ENCODE peak calls at places on chromosomes 12 and 14, in eight cellular contexts. One of them, this sample, is unnamed.

GRCh38 chr14:24411468-24412454 is 13.0 kb downstream of the NYNRIN start:
- DNase-seq in psoas muscle: no peak
- DNase-seq in PC-9: no peak
- DNase-seq in neuronal stem cell: peak; percentile 23
- DNase-seq in breast epithelium: no peak
- DNase-seq in gastrocnemius medialis: no peak
- DNase-seq in ovary: peak; percentile 42
- DNase-seq in RWPE2: no peak
- DNase-seq in this sample: no peak

GRCh38 chr12:47717443-47718193 is 7.7 kb downstream of the ENDOU start:
- DNase-seq in neuronal stem cell: peak; percentile 68
- DNase-seq in psoas muscle: peak; percentile 89
- DNase-seq in PC-9: peak; percentile 65
- DNase-seq in gastrocnemius medialis: peak; percentile 65
- DNase-seq in breast epithelium: peak; percentile 78
- DNase-seq in ovary: peak; percentile 81
- DNase-seq in RWPE2: no peak
- DNase-seq in this sample: peak; percentile 63

GRCh38 chr12:63276537-63277365 is 125.8 kb upstream of the AVPR1A start:
- DNase-seq in gastrocnemius medialis: no peak
- DNase-seq in neuronal stem cell: peak; percentile 40
- DNase-seq in PC-9: no peak
- DNase-seq in psoas muscle: no peak
- DNase-seq in RWPE2: no peak
- DNase-seq in ovary: no peak
- DNase-seq in breast epithelium: no peak
- DNase-seq in this sample: no peak

GRCh38 chr14:87434680-87435079 is 558.3 kb downstream of the GALC start:
- DNase-seq in ovary: no peak
- DNase-seq in PC-9: no peak
- DNase-seq in psoas muscle: no peak
- DNase-seq in RWPE2: no peak
- DNase-seq in neuronal stem cell: no peak
- DNase-seq in breast epithelium: no peak
- DNase-seq in gastrocnemius medialis: no peak
- DNase-seq in this sample: no peak

GRCh38 chr14:55847766-55848165 is 267.8 kb downstream of the KTN1 start:
- DNase-seq in PC-9: no peak
- DNase-seq in neuronal stem cell: no peak
- DNase-seq in breast epithelium: no peak
- DNase-seq in ovary: no peak
- DNase-seq in RWPE2: no peak
- DNase-seq in gastrocnemius medialis: no peak
- DNase-seq in psoas muscle: no peak
- DNase-seq in this sample: no peak

GRCh38 chr12:91746976-91747375 is 398.7 kb downstream of the BTG1 start:
- DNase-seq in RWPE2: no peak
- DNase-seq in ovary: no peak
- DNase-seq in psoas muscle: no peak
- DNase-seq in neuronal stem cell: no peak
- DNase-seq in breast epithelium: no peak
- DNase-seq in gastrocnemius medialis: no peak
- DNase-seq in PC-9: no peak
- DNase-seq in this sample: no peak

GRCh38 chr12:106301611-106302321 is 767 bp upstream of the TCP11L2 start:
- DNase-seq in RWPE2: no peak
- DNase-seq in psoas muscle: no peak
- DNase-seq in breast epithelium: peak; percentile 54
- DNase-seq in gastrocnemius medialis: peak; percentile 49
- DNase-seq in PC-9: peak; percentile 97
- DNase-seq in neuronal stem cell: peak; percentile 24
- DNase-seq in ovary: peak; percentile 80
- DNase-seq in this sample: peak; percentile 19

GRCh38 chr12:67991158-67991557 is 1.9 kb downstream of the IFNG-AS1 start:
- DNase-seq in PC-9: no peak
- DNase-seq in RWPE2: no peak
- DNase-seq in gastrocnemius medialis: no peak
- DNase-seq in breast epithelium: no peak
- DNase-seq in neuronal stem cell: no peak
- DNase-seq in psoas muscle: no peak
- DNase-seq in ovary: no peak
- DNase-seq in this sample: no peak

GRCh38 chr12:57434517-57435223 is at the start of gene INHBC:
- DNase-seq in neuronal stem cell: no peak
- DNase-seq in ovary: no peak
- DNase-seq in gastrocnemius medialis: no peak
- DNase-seq in psoas muscle: no peak
- DNase-seq in PC-9: no peak
- DNase-seq in RWPE2: no peak
- DNase-seq in breast epithelium: no peak
- DNase-seq in this sample: no peak

GRCh38 chr12:18998343-18999270 is 130.9 kb upstream of the PLEKHA5 start:
- DNase-seq in ovary: no peak
- DNase-seq in gastrocnemius medialis: no peak
- DNase-seq in psoas muscle: no peak
- DNase-seq in neuronal stem cell: no peak
- DNase-seq in PC-9: no peak
- DNase-seq in breast epithelium: no peak
- DNase-seq in RWPE2: no peak
- DNase-seq in this sample: no peak

GRCh38 chr12:87201598-87201997 is 827.6 kb downstream of the C12orf50 start:
- DNase-seq in RWPE2: no peak
- DNase-seq in ovary: no peak
- DNase-seq in PC-9: no peak
- DNase-seq in gastrocnemius medialis: no peak
- DNase-seq in psoas muscle: no peak
- DNase-seq in neuronal stem cell: no peak
- DNase-seq in breast epithelium: no peak
- DNase-seq in this sample: no peak

GRCh38 chr12:117333331-117334000 is 28.0 kb downstream of the NOS1 start:
- DNase-seq in gastrocnemius medialis: no peak
- DNase-seq in ovary: no peak
- DNase-seq in neuronal stem cell: peak; percentile 2
- DNase-seq in psoas muscle: no peak
- DNase-seq in PC-9: no peak
- DNase-seq in RWPE2: no peak
- DNase-seq in breast epithelium: no peak
- DNase-seq in this sample: no peak

GRCh38 chr14:22553445-22553844 is 35.6 kb downstream of the DAD1 start:
- DNase-seq in gastrocnemius medialis: no peak
- DNase-seq in PC-9: no peak
- DNase-seq in RWPE2: no peak
- DNase-seq in breast epithelium: no peak
- DNase-seq in psoas muscle: no peak
- DNase-seq in ovary: no peak
- DNase-seq in neuronal stem cell: no peak
- DNase-seq in this sample: no peak

GRCh38 chr14:71096947-71097346 is 189.7 kb downstream of the PCNX1 start:
- DNase-seq in breast epithelium: no peak
- DNase-seq in ovary: no peak
- DNase-seq in RWPE2: no peak
- DNase-seq in PC-9: no peak
- DNase-seq in psoas muscle: no peak
- DNase-seq in gastrocnemius medialis: no peak
- DNase-seq in neuronal stem cell: no peak
- DNase-seq in this sample: no peak

GRCh38 chr12:97575792-97576191 is 113.2 kb downstream of the RMST start:
- DNase-seq in PC-9: peak; percentile 66
- DNase-seq in RWPE2: no peak
- DNase-seq in breast epithelium: no peak
- DNase-seq in psoas muscle: no peak
- DNase-seq in gastrocnemius medialis: no peak
- DNase-seq in neuronal stem cell: no peak
- DNase-seq in ovary: no peak
- DNase-seq in this sample: no peak

DNA sequence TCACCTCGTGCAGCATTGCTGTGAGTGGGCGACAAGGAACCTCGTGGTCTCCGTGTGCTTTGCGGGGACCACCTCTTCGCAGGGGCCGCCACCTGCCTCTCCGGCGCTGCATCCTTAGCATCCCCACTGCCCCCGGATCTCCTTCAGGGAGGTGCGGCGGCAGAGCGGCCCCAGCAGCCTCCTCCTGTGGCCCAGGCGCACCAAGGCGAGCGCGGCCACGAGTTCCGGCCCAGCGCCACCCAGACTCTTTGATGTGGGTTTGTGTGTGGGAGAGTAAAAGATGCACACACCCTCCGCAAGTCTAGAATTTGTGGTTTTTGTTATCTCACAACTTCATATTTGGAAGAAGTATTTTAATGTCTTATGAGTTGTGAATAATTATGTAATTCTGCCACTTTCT is 118.8 kb upstream of the DIO3 start:
- DNase-seq in breast epithelium: no peak
- DNase-seq in RWPE2: no peak
- DNase-seq in ovary: peak; percentile 66
- DNase-seq in neuronal stem cell: no peak
- DNase-seq in psoas muscle: no peak
- DNase-seq in gastrocnemius medialis: no peak
- DNase-seq in PC-9: no peak
- DNase-seq in this sample: no peak
- H3K4me3 ChIP-seq in breast epithelium: no peak overlapping the region
- H3K4me3 ChIP-seq in RWPE2: no peak overlapping the region
- H3K4me3 ChIP-seq in ovary: no peak overlapping the region
- H3K4me3 ChIP-seq in neuronal stem cell: no peak overlapping the region
- H3K4me3 ChIP-seq in psoas muscle: no peak overlapping the region
- H3K4me3 ChIP-seq in gastrocnemius medialis: no peak overlapping the region
- H3K4me3 ChIP-seq in PC-9: no peak overlapping the region
- H3K4me3 ChIP-seq in this sample: no peak overlapping the region

GRCh38 chr14:102055181-102055901 is 31.5 kb downstream of the HSP90AA1 start:
- DNase-seq in breast epithelium: no peak
- DNase-seq in psoas muscle: peak; percentile 57
- DNase-seq in neuronal stem cell: no peak
- DNase-seq in PC-9: peak; percentile 98
- DNase-seq in ovary: no peak
- DNase-seq in gastrocnemius medialis: no peak
- DNase-seq in RWPE2: peak; percentile 80
- DNase-seq in this sample: no peak

GRCh38 chr14:102050625-102051024 is 36.2 kb downstream of the HSP90AA1 start:
- DNase-seq in neuronal stem cell: no peak
- DNase-seq in psoas muscle: peak; percentile 77
- DNase-seq in breast epithelium: no peak
- DNase-seq in gastrocnemius medialis: peak; percentile 29
- DNase-seq in RWPE2: no peak
- DNase-seq in ovary: peak; percentile 79
- DNase-seq in PC-9: no peak
- DNase-seq in this sample: no peak

GRCh38 chr14:102050026-102050405 is 36.8 kb downstream of the HSP90AA1 start:
- DNase-seq in RWPE2: no peak
- DNase-seq in PC-9: no peak
- DNase-seq in ovary: no peak
- DNase-seq in breast epithelium: no peak
- DNase-seq in neuronal stem cell: no peak
- DNase-seq in psoas muscle: no peak
- DNase-seq in gastrocnemius medialis: no peak
- DNase-seq in this sample: no peak

GRCh38 chr14:102049258-102050025 is 37.4 kb downstream of the HSP90AA1 start:
- DNase-seq in gastrocnemius medialis: no peak
- DNase-seq in RWPE2: no peak
- DNase-seq in neuronal stem cell: no peak
- DNase-seq in ovary: no peak
- DNase-seq in psoas muscle: no peak
- DNase-seq in breast epithelium: no peak
- DNase-seq in PC-9: no peak
- DNase-seq in this sample: no peak

GRCh38 chr14:102052522-102052921 is 34.3 kb downstream of the HSP90AA1 start:
- DNase-seq in ovary: no peak
- DNase-seq in psoas muscle: peak; percentile 46
- DNase-seq in RWPE2: no peak
- DNase-seq in PC-9: no peak
- DNase-seq in gastrocnemius medialis: no peak
- DNase-seq in neuronal stem cell: no peak
- DNase-seq in breast epithelium: no peak
- DNase-seq in this sample: no peak
- H3K36me3 ChIP-seq in ovary: no peaks in the 10 kb centered on the region
- H3K36me3 ChIP-seq in psoas muscle: no peaks in the 10 kb centered on the region
- H3K36me3 ChIP-seq in RWPE2: peaks cover 53% of the 10 kb centered on the region
- H3K36me3 ChIP-seq in PC-9: peaks cover 48% of the 10 kb centered on the region
- H3K36me3 ChIP-seq in gastrocnemius medialis: peaks cover 55% of the 10 kb centered on the region
- H3K36me3 ChIP-seq in neuronal stem cell: peaks cover 42% of the 10 kb centered on the region
- H3K36me3 ChIP-seq in breast epithelium: peaks cover 11% of the 10 kb centered on the region
- H3K36me3 ChIP-seq in this sample: peaks cover 48% of the 10 kb centered on the region

GRCh38 chr12:34347367-34347766 is 325.1 kb downstream of the ALG10 start:
- DNase-seq in breast epithelium: no peak
- DNase-seq in PC-9: peak; percentile 44
- DNase-seq in RWPE2: no peak
- DNase-seq in psoas muscle: no peak
- DNase-seq in gastrocnemius medialis: no peak
- DNase-seq in ovary: no peak
- DNase-seq in neuronal stem cell: no peak
- DNase-seq in this sample: no peak
- H3K9me3 ChIP-seq in breast epithelium: peaks cover 99% of the 10 kb centered on the region
- H3K9me3 ChIP-seq in PC-9: no peaks in the 10 kb centered on the region
- H3K9me3 ChIP-seq in RWPE2: no peaks in the 10 kb centered on the region
- H3K9me3 ChIP-seq in psoas muscle: no peaks in the 10 kb centered on the region
- H3K9me3 ChIP-seq in gastrocnemius medialis: no peaks in the 10 kb centered on the region
- H3K9me3 ChIP-seq in ovary: peaks cover 8% of the 10 kb centered on the region
- H3K9me3 ChIP-seq in neuronal stem cell: no peaks in the 10 kb centered on the region
- H3K9me3 ChIP-seq in this sample: no peaks in the 10 kb centered on the region

GRCh38 chr12:66584673-66585072 is 94.2 kb downstream of the GRIP1 start:
- DNase-seq in PC-9: no peak
- DNase-seq in RWPE2: no peak
- DNase-seq in breast epithelium: no peak
- DNase-seq in ovary: no peak
- DNase-seq in gastrocnemius medialis: no peak
- DNase-seq in psoas muscle: no peak
- DNase-seq in neuronal stem cell: no peak
- DNase-seq in this sample: no peak

GRCh38 chr12:66589095-66589494 is 89.8 kb downstream of the GRIP1 start:
- DNase-seq in psoas muscle: no peak
- DNase-seq in PC-9: no peak
- DNase-seq in RWPE2: no peak
- DNase-seq in breast epithelium: no peak
- DNase-seq in neuronal stem cell: no peak
- DNase-seq in gastrocnemius medialis: no peak
- DNase-seq in ovary: no peak
- DNase-seq in this sample: no peak

GRCh38 chr12:66587912-66588311 is 91.0 kb downstream of the GRIP1 start:
- DNase-seq in ovary: no peak
- DNase-seq in psoas muscle: no peak
- DNase-seq in PC-9: no peak
- DNase-seq in RWPE2: no peak
- DNase-seq in breast epithelium: no peak
- DNase-seq in neuronal stem cell: no peak
- DNase-seq in gastrocnemius medialis: no peak
- DNase-seq in this sample: no peak

GRCh38 chr12:66594688-66595087 is 84.2 kb downstream of the GRIP1 start:
- DNase-seq in ovary: no peak
- DNase-seq in PC-9: no peak
- DNase-seq in neuronal stem cell: no peak
- DNase-seq in psoas muscle: no peak
- DNase-seq in RWPE2: no peak
- DNase-seq in breast epithelium: no peak
- DNase-seq in gastrocnemius medialis: no peak
- DNase-seq in this sample: no peak

DNA sequence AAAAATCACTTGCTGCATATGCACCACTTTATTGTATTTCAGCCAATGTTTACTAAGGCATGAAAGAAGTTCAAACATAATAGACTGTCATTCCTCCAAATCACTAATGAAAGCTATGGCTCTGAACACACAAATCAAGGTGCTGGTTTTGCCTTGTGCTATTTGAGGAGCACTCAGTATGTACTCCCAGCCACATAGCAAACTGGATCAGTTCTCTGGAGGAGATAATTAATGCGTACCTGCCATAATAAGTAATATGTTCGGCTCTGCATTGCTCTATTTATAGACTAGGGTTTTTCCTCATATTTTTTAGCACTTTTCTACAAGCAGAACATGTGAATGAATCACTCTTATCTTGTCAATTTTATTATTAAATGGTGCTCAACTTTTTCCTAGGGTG is 88.6 kb downstream of the GRIP1 start:
- DNase-seq in breast epithelium: no peak
- DNase-seq in ovary: no peak
- DNase-seq in gastrocnemius medialis: no peak
- DNase-seq in neuronal stem cell: no peak
- DNase-seq in psoas muscle: no peak
- DNase-seq in PC-9: no peak
- DNase-seq in RWPE2: no peak
- DNase-seq in this sample: no peak
- H3K4me3 ChIP-seq in breast epithelium: no peak overlapping the region
- H3K4me3 ChIP-seq in ovary: no peak overlapping the region
- H3K4me3 ChIP-seq in gastrocnemius medialis: no peak overlapping the region
- H3K4me3 ChIP-seq in neuronal stem cell: no peak overlapping the region
- H3K4me3 ChIP-seq in psoas muscle: no peak overlapping the region
- H3K4me3 ChIP-seq in PC-9: no peak overlapping the region
- H3K4me3 ChIP-seq in RWPE2: no peak overlapping the region
- H3K4me3 ChIP-seq in this sample: no peak overlapping the region